ENCODE peak calls at places on chromosomes 6 and 20, in nine cellular contexts. One of them, this sample, is unnamed.

GRCh38 chr6:30963641-30964040 is 19.9 kb upstream of the MUC21 start:
- DNase-seq in SJSA1: no peak
- DNase-seq in IMR-90: peak
- DNase-seq in effector memory CD4-positive, alpha-beta T cell: no peak
- DNase-seq in psoas muscle: no peak
- DNase-seq in right lobe of liver: no peak
- DNase-seq in GM23248: peak
- DNase-seq in spleen: no peak
- DNase-seq in CD4-positive, CD25-positive, alpha-beta regulatory T cell: no peak
- DNase-seq in this sample: no peak

GRCh38 chr6:72032056-72032455 is 145.7 kb downstream of the RIMS1 start:
- DNase-seq in effector memory CD4-positive, alpha-beta T cell: no peak
- DNase-seq in psoas muscle: no peak
- DNase-seq in IMR-90: no peak
- DNase-seq in CD4-positive, CD25-positive, alpha-beta regulatory T cell: no peak
- DNase-seq in spleen: no peak
- DNase-seq in right lobe of liver: no peak
- DNase-seq in GM23248: peak
- DNase-seq in SJSA1: peak
- DNase-seq in this sample: no peak

GRCh38 chr20:3168079-3168828 is 5.1 kb downstream of the LZTS3 start:
- DNase-seq in psoas muscle: no peak
- DNase-seq in CD4-positive, CD25-positive, alpha-beta regulatory T cell: no peak
- DNase-seq in SJSA1: no peak
- DNase-seq in effector memory CD4-positive, alpha-beta T cell: no peak
- DNase-seq in GM23248: no peak
- DNase-seq in IMR-90: no peak
- DNase-seq in right lobe of liver: no peak
- DNase-seq in spleen: peak
- DNase-seq in this sample: no peak

GRCh38 chr6:52186480-52186879 is 305 bp downstream of the IL17A start:
- DNase-seq in IMR-90: no peak
- DNase-seq in SJSA1: no peak
- DNase-seq in psoas muscle: no peak
- DNase-seq in GM23248: no peak
- DNase-seq in right lobe of liver: no peak
- DNase-seq in effector memory CD4-positive, alpha-beta T cell: no peak
- DNase-seq in CD4-positive, CD25-positive, alpha-beta regulatory T cell: no peak
- DNase-seq in spleen: no peak
- DNase-seq in this sample: no peak

GRCh38 chr6:134065706-134066105 is 13.3 kb upstream of the SLC2A12 start:
- DNase-seq in right lobe of liver: no peak
- DNase-seq in psoas muscle: no peak
- DNase-seq in IMR-90: peak
- DNase-seq in GM23248: peak
- DNase-seq in effector memory CD4-positive, alpha-beta T cell: no peak
- DNase-seq in CD4-positive, CD25-positive, alpha-beta regulatory T cell: peak
- DNase-seq in SJSA1: peak
- DNase-seq in spleen: no peak
- DNase-seq in this sample: no peak

GRCh38 chr6:29014729-29015608 is 9.9 kb upstream of the ZNF311 start:
- DNase-seq in right lobe of liver: no peak
- DNase-seq in effector memory CD4-positive, alpha-beta T cell: no peak
- DNase-seq in GM23248: no peak
- DNase-seq in psoas muscle: no peak
- DNase-seq in SJSA1: no peak
- DNase-seq in spleen: no peak
- DNase-seq in IMR-90: no peak
- DNase-seq in CD4-positive, CD25-positive, alpha-beta regulatory T cell: peak
- DNase-seq in this sample: peak

GRCh38 chr20:4937422-4938319 is 63.6 kb downstream of the SLC23A2 start:
- DNase-seq in SJSA1: no peak
- DNase-seq in CD4-positive, CD25-positive, alpha-beta regulatory T cell: no peak
- DNase-seq in right lobe of liver: no peak
- DNase-seq in GM23248: no peak
- DNase-seq in IMR-90: peak
- DNase-seq in effector memory CD4-positive, alpha-beta T cell: no peak
- DNase-seq in psoas muscle: no peak
- DNase-seq in spleen: no peak
- DNase-seq in this sample: no peak

GRCh38 chr20:61704661-61705060 is 361.0 kb downstream of the TAF4 start:
- DNase-seq in IMR-90: no peak
- DNase-seq in GM23248: no peak
- DNase-seq in spleen: no peak
- DNase-seq in psoas muscle: no peak
- DNase-seq in SJSA1: no peak
- DNase-seq in CD4-positive, CD25-positive, alpha-beta regulatory T cell: no peak
- DNase-seq in effector memory CD4-positive, alpha-beta T cell: no peak
- DNase-seq in right lobe of liver: no peak
- DNase-seq in this sample: no peak

GRCh38 chr6:18099501-18099900 is 23.0 kb downstream of the NHLRC1 start:
- DNase-seq in psoas muscle: no peak
- DNase-seq in GM23248: no peak
- DNase-seq in IMR-90: no peak
- DNase-seq in CD4-positive, CD25-positive, alpha-beta regulatory T cell: no peak
- DNase-seq in spleen: no peak
- DNase-seq in SJSA1: no peak
- DNase-seq in right lobe of liver: no peak
- DNase-seq in effector memory CD4-positive, alpha-beta T cell: no peak
- DNase-seq in this sample: no peak

GRCh38 chr6:155349129-155349528 is 34.8 kb upstream of the TFB1M start:
- DNase-seq in psoas muscle: no peak
- DNase-seq in spleen: no peak
- DNase-seq in SJSA1: no peak
- DNase-seq in CD4-positive, CD25-positive, alpha-beta regulatory T cell: no peak
- DNase-seq in GM23248: peak
- DNase-seq in effector memory CD4-positive, alpha-beta T cell: no peak
- DNase-seq in right lobe of liver: no peak
- DNase-seq in IMR-90: peak
- DNase-seq in this sample: no peak

GRCh38 chr20:17887331-17888030 is 81.1 kb downstream of the SNX5 start:
- DNase-seq in psoas muscle: no peak
- DNase-seq in SJSA1: no peak
- DNase-seq in CD4-positive, CD25-positive, alpha-beta regulatory T cell: no peak
- DNase-seq in IMR-90: no peak
- DNase-seq in GM23248: no peak
- DNase-seq in right lobe of liver: no peak
- DNase-seq in spleen: peak
- DNase-seq in effector memory CD4-positive, alpha-beta T cell: no peak
- DNase-seq in this sample: peak

GRCh38 chr20:37727247-37727956 is 33.6 kb downstream of the CTNNBL1 start:
- DNase-seq in right lobe of liver: no peak
- DNase-seq in CD4-positive, CD25-positive, alpha-beta regulatory T cell: no peak
- DNase-seq in GM23248: peak
- DNase-seq in SJSA1: no peak
- DNase-seq in psoas muscle: no peak
- DNase-seq in effector memory CD4-positive, alpha-beta T cell: no peak
- DNase-seq in IMR-90: no peak
- DNase-seq in spleen: no peak
- DNase-seq in this sample: no peak

GRCh38 chr6:82904860-82905259 is 160.8 kb downstream of the UBE3D start:
- DNase-seq in effector memory CD4-positive, alpha-beta T cell: no peak
- DNase-seq in SJSA1: no peak
- DNase-seq in CD4-positive, CD25-positive, alpha-beta regulatory T cell: no peak
- DNase-seq in spleen: no peak
- DNase-seq in IMR-90: no peak
- DNase-seq in GM23248: no peak
- DNase-seq in right lobe of liver: no peak
- DNase-seq in psoas muscle: no peak
- DNase-seq in this sample: no peak
- H3K27ac ChIP-seq in effector memory CD4-positive, alpha-beta T cell: no peak
- H3K27ac ChIP-seq in SJSA1: no peak
- H3K27ac ChIP-seq in CD4-positive, CD25-positive, alpha-beta regulatory T cell: no peak
- H3K27ac ChIP-seq in spleen: no peak
- H3K27ac ChIP-seq in IMR-90: no peak
- H3K27ac ChIP-seq in GM23248: no peak
- H3K27ac ChIP-seq in right lobe of liver: no peak
- H3K27ac ChIP-seq in psoas muscle: no peak
- H3K27ac ChIP-seq in this sample: no peak

DNA sequence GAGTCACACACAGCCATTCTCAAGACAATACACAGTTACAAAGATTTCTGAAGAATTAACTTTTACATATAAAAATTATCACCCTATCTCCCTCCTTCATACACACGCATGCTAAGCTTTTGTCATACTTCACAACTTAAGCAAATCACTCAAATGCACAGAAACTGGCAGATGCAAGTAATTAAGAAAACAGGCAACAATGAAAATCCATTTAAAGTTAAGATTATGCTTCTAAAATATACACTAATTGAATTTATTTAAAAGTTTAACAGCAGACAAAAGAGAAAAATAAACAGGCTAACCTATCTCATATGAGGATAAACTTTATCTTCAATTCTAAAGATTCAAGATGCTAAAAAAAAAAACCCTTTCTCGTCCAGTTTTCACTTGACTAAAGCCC is 68.4 kb downstream of the DST start:
- DNase-seq in SJSA1: no peak
- DNase-seq in psoas muscle: no peak
- DNase-seq in IMR-90: no peak
- DNase-seq in GM23248: no peak
- DNase-seq in right lobe of liver: no peak
- DNase-seq in spleen: no peak
- DNase-seq in CD4-positive, CD25-positive, alpha-beta regulatory T cell: no peak
- DNase-seq in effector memory CD4-positive, alpha-beta T cell: no peak
- DNase-seq in this sample: no peak
- H3K4me3 ChIP-seq in SJSA1: no peak
- H3K4me3 ChIP-seq in psoas muscle: no peak
- H3K4me3 ChIP-seq in IMR-90: no peak
- H3K4me3 ChIP-seq in GM23248: no peak
- H3K4me3 ChIP-seq in right lobe of liver: no peak
- H3K4me3 ChIP-seq in spleen: no peak
- H3K4me3 ChIP-seq in CD4-positive, CD25-positive, alpha-beta regulatory T cell: no peak
- H3K4me3 ChIP-seq in effector memory CD4-positive, alpha-beta T cell: no peak
- H3K4me3 ChIP-seq in this sample: no peak

GRCh38 chr6:119078449-119079287 is at the start of gene FAM184A:
- DNase-seq in SJSA1: peak
- DNase-seq in right lobe of liver: peak
- DNase-seq in CD4-positive, CD25-positive, alpha-beta regulatory T cell: peak
- DNase-seq in spleen: peak
- DNase-seq in psoas muscle: peak
- DNase-seq in effector memory CD4-positive, alpha-beta T cell: peak
- DNase-seq in GM23248: peak
- DNase-seq in IMR-90: peak
- DNase-seq in this sample: peak

GRCh38 chr6:119076966-119077642 is 1.4 kb downstream of the FAM184A start:
- DNase-seq in IMR-90: no peak
- DNase-seq in spleen: no peak
- DNase-seq in psoas muscle: no peak
- DNase-seq in CD4-positive, CD25-positive, alpha-beta regulatory T cell: peak
- DNase-seq in GM23248: peak
- DNase-seq in right lobe of liver: no peak
- DNase-seq in effector memory CD4-positive, alpha-beta T cell: no peak
- DNase-seq in SJSA1: no peak
- DNase-seq in this sample: no peak

GRCh38 chr6:119079288-119079809 is 885 bp upstream of the FAM184A start:
- DNase-seq in SJSA1: no peak
- DNase-seq in effector memory CD4-positive, alpha-beta T cell: no peak
- DNase-seq in spleen: no peak
- DNase-seq in IMR-90: peak
- DNase-seq in right lobe of liver: no peak
- DNase-seq in psoas muscle: no peak
- DNase-seq in CD4-positive, CD25-positive, alpha-beta regulatory T cell: no peak
- DNase-seq in GM23248: peak
- DNase-seq in this sample: no peak

GRCh38 chr6:119076173-119076965 is 2.1 kb downstream of the FAM184A start:
- DNase-seq in psoas muscle: no peak
- DNase-seq in right lobe of liver: no peak
- DNase-seq in spleen: no peak
- DNase-seq in effector memory CD4-positive, alpha-beta T cell: no peak
- DNase-seq in IMR-90: no peak
- DNase-seq in GM23248: peak
- DNase-seq in CD4-positive, CD25-positive, alpha-beta regulatory T cell: peak
- DNase-seq in SJSA1: no peak
- DNase-seq in this sample: no peak

DNA sequence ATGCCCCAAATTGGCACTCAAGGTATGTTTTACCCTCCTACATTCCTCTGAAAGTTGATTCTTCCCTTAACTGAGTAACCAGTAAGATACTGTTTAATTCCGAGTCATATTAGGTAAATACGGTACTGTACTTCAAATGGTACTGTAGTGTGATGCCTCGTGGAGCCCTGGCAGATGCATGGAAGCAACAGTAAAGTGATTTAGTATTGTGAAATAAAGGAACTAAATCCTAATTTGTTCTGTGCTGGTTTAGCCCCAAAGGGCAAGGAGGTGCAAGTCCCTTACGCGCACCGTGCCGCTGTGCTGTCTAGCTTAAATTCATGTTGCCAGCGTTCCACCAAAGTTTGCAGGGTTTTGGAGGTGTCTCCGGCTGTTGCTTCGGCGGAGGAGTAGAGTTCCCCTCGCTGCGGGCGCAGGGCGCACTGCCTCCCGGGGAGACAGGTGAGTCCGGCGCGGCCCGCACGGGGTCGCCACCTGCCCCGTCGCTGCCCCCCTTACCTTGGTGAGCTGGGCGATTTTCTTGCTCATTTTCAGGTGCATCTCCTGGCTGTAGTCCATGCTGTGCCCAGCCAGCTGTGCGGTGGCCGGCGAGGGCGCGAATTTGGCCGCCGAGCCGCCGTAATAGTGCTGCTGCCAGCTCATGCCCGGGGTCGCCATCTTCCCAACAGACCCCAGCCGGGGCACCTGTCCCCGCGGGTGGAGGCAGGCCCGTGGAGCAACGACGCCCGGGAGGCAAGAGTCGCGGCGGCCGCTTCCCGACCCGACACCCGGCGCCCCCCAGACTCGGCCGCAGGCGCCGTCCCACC is 618 bp downstream of the FAM184A start:
- DNase-seq in CD4-positive, CD25-positive, alpha-beta regulatory T cell: peak
- DNase-seq in SJSA1: no peak
- DNase-seq in right lobe of liver: peak
- DNase-seq in GM23248: peak
- DNase-seq in effector memory CD4-positive, alpha-beta T cell: peak
- DNase-seq in psoas muscle: no peak
- DNase-seq in IMR-90: no peak
- DNase-seq in spleen: peak
- DNase-seq in this sample: peak
- H3K27ac ChIP-seq in CD4-positive, CD25-positive, alpha-beta regulatory T cell: peak
- H3K27ac ChIP-seq in SJSA1: no peak
- H3K27ac ChIP-seq in right lobe of liver: peak
- H3K27ac ChIP-seq in GM23248: no peak
- H3K27ac ChIP-seq in effector memory CD4-positive, alpha-beta T cell: peak
- H3K27ac ChIP-seq in psoas muscle: no peak
- H3K27ac ChIP-seq in IMR-90: no peak
- H3K27ac ChIP-seq in spleen: no peak
- H3K27ac ChIP-seq in this sample: peak

GRCh38 chr6:43627008-43627825 is 1.8 kb downstream of the GTPBP2 start:
- DNase-seq in right lobe of liver: no peak
- DNase-seq in SJSA1: peak
- DNase-seq in CD4-positive, CD25-positive, alpha-beta regulatory T cell: no peak
- DNase-seq in effector memory CD4-positive, alpha-beta T cell: no peak
- DNase-seq in IMR-90: peak
- DNase-seq in GM23248: peak
- DNase-seq in spleen: no peak
- DNase-seq in psoas muscle: peak
- DNase-seq in this sample: peak
- H3K4me3 ChIP-seq in right lobe of liver: no peak
- H3K4me3 ChIP-seq in SJSA1: peak
- H3K4me3 ChIP-seq in CD4-positive, CD25-positive, alpha-beta regulatory T cell: no peak
- H3K4me3 ChIP-seq in effector memory CD4-positive, alpha-beta T cell: no peak
- H3K4me3 ChIP-seq in IMR-90: peak
- H3K4me3 ChIP-seq in GM23248: peak
- H3K4me3 ChIP-seq in spleen: no peak
- H3K4me3 ChIP-seq in psoas muscle: peak
- H3K4me3 ChIP-seq in this sample: no peak

This sample was measured in left lung.